ENCODE peak calls at places on chromosomes 1 and 21, in ten cellular contexts. C, E, P, K, B, G, H, Q, R and F are unnamed samples.

GRCh38 chr1:27504588-27505419 is 14.8 kb upstream of the WASF2 start:
- DNase-seq in G (no peak), H (no peak), K (peak; percentile 49), B (no peak), C (peak; percentile 96), Q (no peak), P (peak; percentile 81), R (no peak), E (peak; percentile 84), F (no peak)

GRCh38 chr1:109864960-109865611 is 45.6 kb upstream of the CSF1 start:
- DNase-seq in K (no peak), G (no peak), E (peak; percentile 59), P (no peak), Q (no peak), C (no peak), R (no peak), B (no peak), H (no peak), F (peak; percentile 11)

GRCh38 chr1:108051625-108052382 is 86.8 kb upstream of the VAV3 start:
- DNase-seq in E (no peak), G (no peak), P (no peak), B (no peak), Q (no peak), C (no peak), H (no peak), K (peak; percentile 27), R (no peak), F (no peak)

GRCh38 chr21:17901458-17902092 is 82.4 kb upstream of the C21orf91 start:
- DNase-seq in B (no peak), Q (no peak), G (no peak), P (no peak), H (no peak), E (no peak), C (no peak), K (no peak), R (no peak), F (no peak)

GRCh38 chr21:38520511-38520910 is 22.2 kb upstream of the ERG start:
- DNase-seq in C (no peak), H (no peak), R (no peak), K (no peak), B (no peak), E (no peak), G (no peak), P (no peak), Q (no peak), F (no peak)

GRCh38 chr1:85655315-85655714 is 52.9 kb downstream of the ZNHIT6 start:
- DNase-seq in Q (no peak), C (no peak), B (no peak), R (no peak), P (no peak), K (no peak), H (no peak), G (no peak), E (no peak), F (no peak)

GRCh38 chr1:33655496-33655895 is 183.1 kb downstream of the ZSCAN20 start:
- DNase-seq in Q (no peak), C (no peak), K (peak; percentile 61), G (no peak), P (no peak), R (no peak), B (peak; percentile 26), E (no peak), H (no peak), F (no peak)

GRCh38 chr1:220902916-220903315 is 23.7 kb downstream of the HLX start:
- DNase-seq in G (no peak), P (no peak), H (no peak), K (no peak), E (no peak), B (no peak), Q (no peak), R (no peak), C (no peak), F (no peak)

GRCh38 chr1:227768640-227769039 is 33.4 kb downstream of the SNAP47 start:
- DNase-seq in Q (no peak), R (no peak), B (no peak), H (no peak), C (no peak), G (no peak), K (no peak), P (no peak), E (no peak), F (no peak)

GRCh38 chr1:231421616-231421970 is 494 bp downstream of the EGLN1 start:
- DNase-seq in P (no peak), R (peak; percentile 65), C (peak; percentile 38), K (peak; percentile 44), Q (no peak), E (peak; percentile 46), H (peak; percentile 50), B (no peak), G (no peak), F (peak; percentile 48)

GRCh38 chr1:167666416-167666815 is 36.4 kb downstream of the RCSD1 start:
- DNase-seq in P (no peak), E (no peak), Q (no peak), B (peak; percentile 78), G (no peak), C (no peak), R (no peak), H (no peak), K (no peak), F (no peak)

GRCh38 chr1:160101717-160102522 is 3.5 kb upstream of the IGSF8 start:
- DNase-seq in K (no peak), R (no peak), B (no peak), Q (no peak), P (no peak), E (no peak), G (no peak), H (no peak), C (no peak), F (no peak)

GRCh38 chr1:160098852-160099647 is 631 bp upstream of the IGSF8 start:
- DNase-seq in H (peak; percentile 97), P (peak; percentile 97), K (peak; percentile 98), B (peak; percentile 97), R (peak; percentile 98), E (peak; percentile 99), Q (peak; percentile 99), G (peak; percentile 95), C (peak; percentile 98), F (peak; percentile 98)

GRCh38 chr1:160103658-160104519 is 5.5 kb upstream of the IGSF8 start:
- DNase-seq in G (no peak), P (no peak), B (no peak), E (no peak), C (no peak), K (no peak), H (no peak), Q (no peak), R (no peak), F (no peak)

GRCh38 chr1:160099716-160100375 is 1.4 kb upstream of the IGSF8 start:
- DNase-seq in Q (no peak), G (no peak), R (no peak), E (no peak), C (no peak), H (no peak), B (no peak), P (no peak), K (no peak), F (no peak)

GRCh38 chr1:160101037-160101716 is 2.8 kb upstream of the IGSF8 start:
- DNase-seq in G (peak; percentile 73), Q (peak; percentile 85), R (peak; percentile 87), B (peak; percentile 82), E (peak; percentile 74), H (peak; percentile 83), P (peak; percentile 68), C (peak; percentile 85), K (peak; percentile 80), F (peak; percentile 74)
- H3K4me1 ChIP-seq in G (peaks cover 42% of the 10 kb centered on the region), Q (peaks cover 62% of the 10 kb centered on the region), R (peaks cover 4% of the 10 kb centered on the region), B (peaks cover 54% of the 10 kb centered on the region), E (peaks cover 10% of the 10 kb centered on the region), H (peaks cover 36% of the 10 kb centered on the region), P (peaks cover 83% of the 10 kb centered on the region), C (peaks cover 10% of the 10 kb centered on the region), K (peaks cover 22% of the 10 kb centered on the region), F (peaks cover 18% of the 10 kb centered on the region)

GRCh38 chr1:8408151-8408839 is 90.4 kb downstream of the SLC45A1 start:
- DNase-seq in G (no peak), P (no peak), R (no peak), C (peak; percentile 97), K (peak; percentile 85), B (no peak), E (peak; percentile 76), Q (no peak), H (no peak), F (peak; percentile 86)
- H3K4me3 ChIP-seq in G (peak overlapping the region; percentile 60), P (peak overlapping the region; percentile 3), R (no peak overlapping the region), C (no peak overlapping the region), K (no peak overlapping the region), B (no peak overlapping the region), E (no peak overlapping the region), Q (no peak overlapping the region), H (no peak overlapping the region), F (no peak overlapping the region)

GRCh38 chr1:90719321-90720136 is 2.4 kb upstream of the BARHL2 start:
- DNase-seq in E (no peak), R (no peak), B (no peak), G (no peak), K (no peak), P (no peak), H (no peak), C (no peak), Q (no peak), F (no peak)
- H3K27me3 ChIP-seq in E (peaks cover 93% of the 10 kb centered on the region), R (peaks cover 90% of the 10 kb centered on the region), B (peaks cover 62% of the 10 kb centered on the region), G (peaks cover 55% of the 10 kb centered on the region), K (peaks cover 100% of the 10 kb centered on the region), P (peaks cover 18% of the 10 kb centered on the region), H (no peaks in the 10 kb centered on the region), C (peaks cover 98% of the 10 kb centered on the region), Q (peaks cover 82% of the 10 kb centered on the region), F (peaks cover 20% of the 10 kb centered on the region)

GRCh38 chr1:218475699-218476098 is 130.6 kb downstream of the TGFB2 start:
- DNase-seq in B (no peak), H (no peak), C (no peak), G (no peak), Q (no peak), E (no peak), R (no peak), K (no peak), P (no peak), F (no peak)

GRCh38 chr1:218472885-218473284 is 127.7 kb downstream of the TGFB2 start:
- DNase-seq in K (no peak), B (no peak), G (no peak), H (no peak), Q (no peak), E (no peak), P (no peak), R (no peak), C (no peak), F (no peak)

GRCh38 chr1:218473527-218473926 is 128.4 kb downstream of the TGFB2 start:
- DNase-seq in G (no peak), E (no peak), H (no peak), B (no peak), C (no peak), P (no peak), R (no peak), Q (no peak), K (no peak), F (no peak)

GRCh38 chr1:218475275-218475674 is 130.1 kb downstream of the TGFB2 start:
- DNase-seq in C (no peak), Q (no peak), G (no peak), P (no peak), K (no peak), B (no peak), H (no peak), E (no peak), R (no peak), F (no peak)

DNA sequence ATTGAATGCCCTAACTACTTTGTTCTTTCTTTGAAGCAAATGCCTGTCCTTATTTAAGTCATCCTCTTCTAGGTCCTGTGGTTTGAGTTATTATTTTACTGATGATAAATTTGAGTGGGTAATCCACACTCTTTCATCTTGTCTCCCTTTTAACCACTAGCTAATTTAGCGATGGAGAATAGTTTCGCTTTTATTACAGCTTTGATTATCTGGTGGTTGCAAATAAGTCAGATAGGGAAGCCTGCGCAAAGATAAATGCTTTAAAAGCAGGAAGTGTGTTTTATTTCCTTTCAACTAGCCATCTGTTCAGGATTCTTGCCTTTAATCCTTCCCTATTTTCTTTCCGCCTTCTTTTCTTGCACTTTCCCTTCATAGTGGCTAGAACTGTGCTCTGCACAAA is 129.0 kb downstream of the TGFB2 start:
- DNase-seq in P (no peak), C (no peak), G (no peak), Q (no peak), E (no peak), R (no peak), K (no peak), B (no peak), H (no peak), F (no peak)
- H3K4me1 ChIP-seq in P (no peaks in the 10 kb centered on the region), C (no peaks in the 10 kb centered on the region), G (no peaks in the 10 kb centered on the region), Q (peaks cover 9% of the 10 kb centered on the region), E (no peaks in the 10 kb centered on the region), R (no peaks in the 10 kb centered on the region), K (no peaks in the 10 kb centered on the region), B (peaks cover 52% of the 10 kb centered on the region), H (no peaks in the 10 kb centered on the region), F (no peaks in the 10 kb centered on the region)